ENCODE peak calls at places on chromosomes 11 and 22, in five cellular contexts. S, M, N, O and H are unnamed samples.

GRCh38 chr11:86377972-86378371 is 3.3 kb downstream of the CCDC81 start:
- DNase-seq in S (no peak), M (no peak), N (no peak), O (no peak), H (no peak)

GRCh38 chr11:83693279-83693992 is 407.3 kb upstream of the CCDC90B start:
- DNase-seq in S (no peak), M (no peak), N (no peak), O (no peak), H (no peak)

GRCh38 chr11:67483498-67483798 is 622 bp downstream of the AIP start:
- DNase-seq in S (no peak), M (no peak), N (no peak), O (no peak), H (no peak)

GRCh38 chr11:108871152-108871551 is 206.3 kb downstream of the DDX10 start:
- DNase-seq in S (peak), M (no peak), N (no peak), O (no peak), H (no peak)

GRCh38 chr11:18611196-18611595 is 11.6 kb downstream of the MISFA start:
- DNase-seq in S (no peak), M (no peak), N (no peak), O (no peak), H (no peak)

GRCh38 chr11:20963596-20963995 is 294.2 kb downstream of the NELL1 start:
- DNase-seq in S (no peak), M (no peak), N (no peak), O (no peak), H (no peak)

GRCh38 chr11:68269414-68270081 is 2.2 kb downstream of the C11orf24 start:
- DNase-seq in S (no peak), M (peak), N (no peak), O (no peak), H (peak)

GRCh38 chr22:50694766-50695420 is 22.3 kb downstream of the SHANK3 start:
- DNase-seq in S (peak), M (no peak), N (no peak), O (no peak), H (peak)

GRCh38 chr11:13098067-13098466 is 89.0 kb downstream of the RASSF10 start:
- DNase-seq in S (no peak), M (no peak), N (no peak), O (peak), H (no peak)

GRCh38 chr11:61507962-61508824 is at the start of gene LRRC10B:
- DNase-seq in S (peak), M (peak), N (peak), O (peak), H (no peak)

GRCh38 chr22:33600595-33600994 is 319.7 kb downstream of the LARGE1 start:
- DNase-seq in S (no peak), M (no peak), N (no peak), O (no peak), H (no peak)

GRCh38 chr22:35547993-35548761 is 7.5 kb downstream of the RASD2 start:
- DNase-seq in S (no peak), M (no peak), N (no peak), O (no peak), H (no peak)

GRCh38 chr11:61054513-61054912 is 47.8 kb upstream of the CD5 start:
- DNase-seq in S (peak), M (no peak), N (no peak), O (peak), H (peak)

GRCh38 chr11:33606762-33607161 is 93.9 kb downstream of the C11orf91 start:
- DNase-seq in S (no peak), M (no peak), N (no peak), O (no peak), H (no peak)

GRCh38 chr11:10246991-10247390 is 47.0 kb downstream of the SBF2 start:
- DNase-seq in S (no peak), M (no peak), N (no peak), O (no peak), H (no peak)

GRCh38 chr11:97516688-97517087 is 1126.9 kb downstream of the JRKL start:
- DNase-seq in S (no peak), M (no peak), N (no peak), O (no peak), H (no peak)

GRCh38 chr11:73267122-73267846 is 4.9 kb upstream of the P2RY6 start:
- DNase-seq in S (peak), M (no peak), N (no peak), O (no peak), H (peak)

GRCh38 chr22:17366830-17367229 is 2.4 kb upstream of the CECR2 start:
- DNase-seq in S (peak), M (peak), N (no peak), O (no peak), H (no peak)

GRCh38 chr22:44919691-44920090 is 90.1 kb downstream of the PHF21B start:
- DNase-seq in S (no peak), M (no peak), N (no peak), O (peak), H (no peak)

GRCh38 chr22:37519268-37520195 is at the start of gene CARD10:
- DNase-seq in S (peak), M (no peak), N (peak), O (no peak), H (no peak)

GRCh38 chr11:131924446-131925240 is 554.2 kb downstream of the NTM start:
- DNase-seq in S (no peak), M (no peak), N (peak), O (no peak), H (no peak)

GRCh38 chr11:115924744-115925567 is 420.7 kb upstream of the CADM1 start:
- DNase-seq in S (no peak), M (no peak), N (no peak), O (no peak), H (no peak)

GRCh38 chr22:35904752-35905151 is 123.9 kb downstream of the RBFOX2 start:
- DNase-seq in S (no peak), M (no peak), N (no peak), O (no peak), H (no peak)

GRCh38 chr11:22037505-22037904 is 155.4 kb upstream of the ANO5 start:
- DNase-seq in S (no peak), M (no peak), N (no peak), O (no peak), H (no peak)

GRCh38 chr11:5712507-5712906 is 22.9 kb downstream of the TRIM22 start:
- DNase-seq in S (no peak), M (no peak), N (no peak), O (no peak), H (no peak)

GRCh38 chr11:48880021-48880441 is 103.7 kb downstream of the TRIM51G start:
- DNase-seq in S (peak), M (peak), N (no peak), O (peak), H (peak)

GRCh38 chr11:134764966-134765365 is 352.9 kb upstream of the B3GAT1 start:
- DNase-seq in S (no peak), M (no peak), N (no peak), O (no peak), H (no peak)
- H3K27ac ChIP-seq in S (no peak), M (no peak), N (no peak), O (no peak), H (no peak)

GRCh38 chr11:39294648-39295047 is 2164.8 kb downstream of the LRRC4C start:
- DNase-seq in S (no peak), M (no peak), N (no peak), O (no peak), H (no peak)
- TF ChIP-seq POLR2A in S (no peak), M (no peak), N (no peak), O (no peak), H (no peak)

GRCh38 chr22:20618488-20618887 is 111.1 kb downstream of the MED15 start:
- DNase-seq in S (no peak), M (no peak), N (no peak), O (no peak), H (no peak)
- H3K27ac ChIP-seq in S (no peak), M (no peak), N (no peak), O (no peak), H (no peak)

GRCh38 chr11:3044004-3044403 is 13.2 kb downstream of the CARS1 start:
- DNase-seq in S (no peak), M (no peak), N (no peak), O (no peak), H (no peak)

GRCh38 chr11:3043315-3043871 is 13.8 kb downstream of the CARS1 start:
- DNase-seq in S (no peak), M (peak), N (peak), O (no peak), H (no peak)

GRCh38 chr11:3040881-3041280 is 16.3 kb downstream of the CARS1 start:
- DNase-seq in S (no peak), M (no peak), N (no peak), O (no peak), H (no peak)

GRCh38 chr11:3041699-3042098 is 15.5 kb downstream of the CARS1 start:
- DNase-seq in S (peak), M (no peak), N (no peak), O (no peak), H (no peak)

GRCh38 chr11:3042496-3043314 is 14.5 kb downstream of the CARS1 start:
- DNase-seq in S (no peak), M (no peak), N (no peak), O (no peak), H (no peak)
- TF ChIP-seq POLR2A in S (no peak), M (no peak), N (no peak), O (no peak), H (no peak)

DNA sequence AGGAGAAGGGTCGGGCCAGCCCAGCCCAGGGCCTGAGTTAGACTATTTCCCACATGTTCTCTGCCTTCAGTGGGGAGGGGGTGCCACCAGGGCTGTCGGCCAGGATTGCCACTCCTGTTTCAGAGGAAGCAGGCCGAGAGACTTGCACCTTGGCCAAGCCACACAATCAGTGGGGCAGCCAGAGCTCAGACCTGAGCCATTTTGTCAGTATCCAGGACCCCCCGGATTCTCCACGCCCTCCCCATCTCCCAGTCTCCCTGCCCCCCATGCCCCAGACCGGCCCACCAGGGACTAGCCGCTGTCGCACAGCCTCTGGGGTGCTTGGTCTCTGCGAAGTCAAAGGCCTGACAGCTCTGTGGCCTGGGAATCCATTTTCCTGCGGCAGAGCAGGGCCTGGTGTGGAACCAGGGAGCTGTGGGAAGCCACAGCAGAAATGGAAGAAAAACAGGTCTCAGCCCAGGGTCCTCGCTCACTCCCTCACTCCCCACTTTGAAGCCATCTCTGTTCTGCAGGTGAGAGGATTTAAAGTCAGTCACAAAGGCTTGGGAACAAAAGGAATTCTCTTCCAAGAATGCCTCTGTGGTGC is 25.5 kb upstream of the MGAT3 start:
- DNase-seq in S (no peak), M (no peak), N (no peak), O (no peak), H (no peak)
- H3K27ac ChIP-seq in S (peak), M (peak), N (peak), O (peak), H (peak)

DNA sequence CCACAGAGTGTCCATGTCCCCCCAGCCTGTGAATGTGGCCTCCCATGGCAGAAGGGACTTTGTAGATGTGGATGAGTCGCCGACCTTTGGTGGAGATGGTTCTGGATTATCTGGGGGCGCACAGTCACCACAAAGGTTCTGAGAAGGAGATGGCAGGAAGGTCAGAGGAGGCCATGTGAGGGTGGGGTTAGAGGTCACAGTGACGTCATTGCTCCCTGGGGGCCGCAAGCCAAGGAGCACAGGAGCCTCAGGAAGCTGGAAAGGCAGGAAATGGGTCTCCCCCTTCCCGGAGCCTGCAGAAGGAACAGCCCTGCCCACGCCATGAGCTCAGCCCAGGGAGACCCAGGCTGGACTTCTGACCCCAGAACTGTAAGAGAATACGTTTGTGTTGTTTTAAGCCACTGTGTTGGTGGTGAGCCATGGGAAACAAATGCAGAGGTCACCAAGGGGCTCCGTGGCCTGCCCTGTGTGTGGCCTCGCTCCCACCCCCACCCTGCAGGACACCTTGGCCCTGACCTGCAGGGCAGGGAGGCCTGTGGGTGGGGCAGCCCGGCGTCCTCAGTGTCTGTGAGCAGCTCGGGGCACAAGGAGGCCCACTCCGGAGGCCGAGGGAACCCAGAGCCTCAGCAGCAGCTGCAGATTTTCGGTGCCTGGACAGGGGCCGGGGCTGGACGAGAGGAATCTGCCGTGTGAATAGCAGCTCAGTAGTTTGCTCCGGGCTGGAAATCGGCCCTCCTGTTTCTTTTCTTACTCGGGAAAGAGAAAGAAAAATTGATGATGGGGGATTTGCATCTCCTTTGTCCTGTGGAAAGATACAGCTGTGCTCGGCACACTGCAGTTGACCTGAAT is 32.1 kb downstream of the GRAMD4 start:
- DNase-seq in S (peak), M (no peak), N (no peak), O (no peak), H (no peak)
- TF ChIP-seq POLR2A in S (no peak), M (no peak), N (no peak), O (no peak), H (no peak)

GRCh38 chr11:125123194-125123946 is 11.9 kb upstream of the TMEM218 start:
- DNase-seq in S (no peak), M (no peak), N (no peak), O (no peak), H (no peak)
- H3K27ac ChIP-seq in S (no peak), M (no peak), N (peak), O (peak), H (no peak)

DNA sequence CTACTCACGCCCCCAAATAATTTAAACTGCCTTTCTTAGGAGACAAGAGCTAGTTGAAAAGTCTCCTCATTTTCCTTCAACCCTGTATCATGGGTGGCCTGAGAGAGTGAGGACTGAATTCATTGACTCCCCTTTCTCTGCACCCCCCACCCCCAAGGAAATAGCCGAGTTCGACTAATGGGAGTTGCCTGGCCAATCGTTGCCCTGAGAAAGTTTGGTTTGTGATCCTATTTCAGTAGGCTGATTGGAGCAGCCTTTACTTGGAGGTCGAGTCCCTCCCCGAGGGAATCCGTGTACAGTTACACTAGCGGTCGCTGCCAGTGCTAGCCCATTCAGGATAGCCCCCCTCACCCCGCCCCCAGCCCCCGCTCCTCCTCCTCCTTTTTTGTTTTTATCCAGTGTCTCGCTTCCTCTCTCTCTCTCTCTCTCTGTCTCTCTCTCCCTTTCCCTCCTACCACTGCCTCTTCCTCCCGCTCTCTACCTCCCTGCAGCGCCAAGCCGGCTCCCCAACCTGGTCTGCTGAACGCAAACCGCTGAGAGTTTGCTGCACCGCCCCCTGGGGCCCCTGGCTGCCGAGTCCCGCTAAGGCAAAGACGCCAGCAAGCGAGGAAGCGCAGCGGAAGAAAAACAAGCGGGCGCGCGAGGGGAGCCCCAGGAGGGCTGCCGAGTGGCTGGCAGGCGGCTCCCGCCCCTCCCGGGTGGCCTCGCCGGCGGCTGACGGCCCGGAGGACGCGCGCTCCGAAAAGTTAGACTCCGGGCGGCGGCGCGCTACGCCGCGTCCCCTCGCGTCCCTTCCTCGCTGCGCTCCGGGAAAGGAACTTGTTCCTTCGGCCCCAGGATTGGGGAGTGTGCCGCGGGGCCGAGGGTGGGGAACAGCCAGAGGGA is at the start of gene GRAMD1B:
- DNase-seq in S (peak), M (peak), N (no peak), O (peak), H (no peak)
- TF ChIP-seq POLR2A in S (no peak), M (no peak), N (peak), O (peak), H (no peak)

GRCh38 chr11:70383664-70384395 is 14.5 kb upstream of the CTTN start:
- DNase-seq in S (no peak), M (no peak), N (no peak), O (no peak), H (no peak)
- H3K27ac ChIP-seq in S (no peak), M (no peak), N (no peak), O (no peak), H (peak)

DNA sequence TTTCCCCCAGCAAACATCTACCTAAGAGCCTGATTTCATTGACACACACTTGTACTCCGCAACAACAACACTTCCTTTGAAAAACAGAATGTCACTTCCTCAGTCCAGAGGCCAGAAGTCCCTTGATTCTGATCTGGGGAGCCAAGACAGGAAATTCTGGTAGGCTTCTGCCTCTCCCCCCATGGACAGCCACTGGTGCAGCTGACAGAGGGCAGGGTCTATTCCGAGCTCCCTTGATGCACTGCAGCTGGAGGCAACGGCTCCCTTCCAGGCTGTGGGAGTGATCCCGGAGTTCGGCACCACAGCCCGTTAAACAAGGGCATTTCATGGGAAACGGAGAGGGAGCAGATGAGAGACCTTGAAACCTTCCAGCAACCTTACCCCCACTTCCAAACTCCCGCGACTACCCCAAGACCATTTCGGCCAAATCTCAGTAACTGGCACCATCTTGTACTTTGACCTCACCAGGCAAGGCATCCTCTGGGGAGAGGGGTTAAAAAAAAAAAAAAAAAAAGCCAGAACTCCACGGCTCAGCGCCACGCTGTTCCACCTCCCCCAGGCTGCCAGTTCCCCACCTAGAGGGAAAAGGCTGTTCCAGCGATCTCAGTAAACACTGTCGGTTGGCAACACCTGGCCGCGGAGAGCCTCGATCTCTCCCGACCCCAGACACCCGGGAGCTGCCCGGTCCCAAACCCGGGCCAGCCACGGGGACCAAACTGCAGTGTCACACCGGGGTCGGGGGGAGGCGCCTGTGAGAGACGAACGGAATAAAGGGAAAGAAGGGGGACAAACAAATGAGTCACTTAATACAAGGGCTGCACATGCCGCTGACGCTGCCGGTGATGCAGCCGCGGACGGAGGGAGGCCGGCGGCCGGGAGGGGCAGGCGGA is 1.1 kb downstream of the GAB2 start:
- DNase-seq in S (peak), M (peak), N (peak), O (peak), H (peak)
- TF ChIP-seq POLR2A in S (peak), M (peak), N (peak), O (peak), H (peak)